ENCODE peak calls at places on chromosome 14, in five cellular contexts. One of them, this sample, is unnamed.

GRCh38 chr14:99552021-99552553 is 51.9 kb downstream of the CCDC85C start:
- DNase-seq in HepG2: no peak
- DNase-seq in SK-N-SH: no peak
- DNase-seq in GM12878: no peak
- DNase-seq in K562: no peak
- DNase-seq in this sample: no peak

GRCh38 chr14:104265918-104266642 is 127.7 kb downstream of the KIF26A start:
- DNase-seq in HepG2: no peak
- DNase-seq in SK-N-SH: no peak
- DNase-seq in GM12878: no peak
- DNase-seq in K562: no peak
- DNase-seq in this sample: no peak

GRCh38 chr14:94390372-94391086 is 2.1 kb upstream of the SERPINA1 start:
- DNase-seq in HepG2: no peak
- DNase-seq in SK-N-SH: no peak
- DNase-seq in GM12878: no peak
- DNase-seq in K562: no peak
- DNase-seq in this sample: peak

GRCh38 chr14:30581283-30581625 is 22.3 kb downstream of the G2E3 start:
- DNase-seq in HepG2: no peak
- DNase-seq in SK-N-SH: no peak
- DNase-seq in GM12878: no peak
- DNase-seq in K562: no peak
- DNase-seq in this sample: no peak

GRCh38 chr14:35374273-35374681 is 30.3 kb downstream of the NFKBIA start:
- DNase-seq in HepG2: peak
- DNase-seq in SK-N-SH: no peak
- DNase-seq in GM12878: no peak
- DNase-seq in K562: no peak
- DNase-seq in this sample: peak

GRCh38 chr14:100703574-100704220 is 23.0 kb upstream of the DLK1 start:
- DNase-seq in HepG2: no peak
- DNase-seq in SK-N-SH: no peak
- DNase-seq in GM12878: no peak
- DNase-seq in K562: no peak
- DNase-seq in this sample: no peak

GRCh38 chr14:88189040-88189839 is 133.8 kb downstream of the KCNK10 start:
- DNase-seq in HepG2: peak
- DNase-seq in SK-N-SH: peak
- DNase-seq in GM12878: peak
- DNase-seq in K562: peak
- DNase-seq in this sample: peak

GRCh38 chr14:37179896-37180502 is 7.6 kb upstream of the SLC25A21 start:
- DNase-seq in HepG2: no peak
- DNase-seq in SK-N-SH: no peak
- DNase-seq in GM12878: no peak
- DNase-seq in K562: no peak
- DNase-seq in this sample: no peak

GRCh38 chr14:74302160-74302628 is 540 bp downstream of the ABCD4 start:
- DNase-seq in HepG2: peak
- DNase-seq in SK-N-SH: peak
- DNase-seq in GM12878: peak
- DNase-seq in K562: peak
- DNase-seq in this sample: peak

GRCh38 chr14:90490727-90491050 is 93.9 kb downstream of the CALM1 start:
- DNase-seq in HepG2: no peak
- DNase-seq in SK-N-SH: no peak
- DNase-seq in GM12878: no peak
- DNase-seq in K562: no peak
- DNase-seq in this sample: no peak

GRCh38 chr14:101473045-101473729 is 88.1 kb upstream of the DIO3 start:
- DNase-seq in HepG2: no peak
- DNase-seq in SK-N-SH: no peak
- DNase-seq in GM12878: no peak
- DNase-seq in K562: no peak
- DNase-seq in this sample: no peak

GRCh38 chr14:102215522-102216250 is 76.0 kb downstream of the WDR20 start:
- DNase-seq in HepG2: no peak
- DNase-seq in SK-N-SH: no peak
- DNase-seq in GM12878: no peak
- DNase-seq in K562: no peak
- DNase-seq in this sample: no peak

GRCh38 chr14:56342419-56342901 is 224.2 kb downstream of the PELI2 start:
- DNase-seq in HepG2: no peak
- DNase-seq in SK-N-SH: no peak
- DNase-seq in GM12878: no peak
- DNase-seq in K562: peak
- DNase-seq in this sample: no peak

GRCh38 chr14:64232095-64232830 is 61.9 kb downstream of the ESR2 start:
- DNase-seq in HepG2: no peak
- DNase-seq in SK-N-SH: no peak
- DNase-seq in GM12878: peak
- DNase-seq in K562: no peak
- DNase-seq in this sample: no peak

GRCh38 chr14:34453226-34453625 is 8.8 kb downstream of the SPTSSA start:
- DNase-seq in HepG2: no peak
- DNase-seq in SK-N-SH: no peak
- DNase-seq in GM12878: no peak
- DNase-seq in K562: no peak
- DNase-seq in this sample: no peak

GRCh38 chr14:71317385-71318096 is 410.3 kb downstream of the PCNX1 start:
- DNase-seq in HepG2: no peak
- DNase-seq in SK-N-SH: no peak
- DNase-seq in GM12878: no peak
- DNase-seq in K562: no peak
- DNase-seq in this sample: no peak

GRCh38 chr14:37903561-37904191 is 304.0 kb upstream of the SSTR1 start:
- DNase-seq in HepG2: peak
- DNase-seq in SK-N-SH: peak
- DNase-seq in GM12878: no peak
- DNase-seq in K562: peak
- DNase-seq in this sample: no peak

GRCh38 chr14:58904771-58905170 is 267.0 kb downstream of the DACT1 start:
- DNase-seq in HepG2: no peak
- DNase-seq in SK-N-SH: peak
- DNase-seq in GM12878: no peak
- DNase-seq in K562: no peak
- DNase-seq in this sample: no peak

GRCh38 chr14:74296037-74296467 is 6.7 kb downstream of the ABCD4 start:
- DNase-seq in HepG2: peak
- DNase-seq in SK-N-SH: no peak
- DNase-seq in GM12878: no peak
- DNase-seq in K562: no peak
- DNase-seq in this sample: no peak

GRCh38 chr14:71355324-71356201 is 448.3 kb downstream of the PCNX1 start:
- DNase-seq in HepG2: no peak
- DNase-seq in SK-N-SH: peak
- DNase-seq in GM12878: no peak
- DNase-seq in K562: peak
- DNase-seq in this sample: no peak

GRCh38 chr14:22544881-22545420 is 44.1 kb downstream of the DAD1 start:
- DNase-seq in HepG2: no peak
- DNase-seq in SK-N-SH: no peak
- DNase-seq in GM12878: no peak
- DNase-seq in K562: no peak
- DNase-seq in this sample: no peak
- H3K4me3 ChIP-seq in HepG2: no peak
- H3K4me3 ChIP-seq in SK-N-SH: no peak
- H3K4me3 ChIP-seq in GM12878: no peak
- H3K4me3 ChIP-seq in K562: no peak
- H3K4me3 ChIP-seq in this sample: no peak

DNA sequence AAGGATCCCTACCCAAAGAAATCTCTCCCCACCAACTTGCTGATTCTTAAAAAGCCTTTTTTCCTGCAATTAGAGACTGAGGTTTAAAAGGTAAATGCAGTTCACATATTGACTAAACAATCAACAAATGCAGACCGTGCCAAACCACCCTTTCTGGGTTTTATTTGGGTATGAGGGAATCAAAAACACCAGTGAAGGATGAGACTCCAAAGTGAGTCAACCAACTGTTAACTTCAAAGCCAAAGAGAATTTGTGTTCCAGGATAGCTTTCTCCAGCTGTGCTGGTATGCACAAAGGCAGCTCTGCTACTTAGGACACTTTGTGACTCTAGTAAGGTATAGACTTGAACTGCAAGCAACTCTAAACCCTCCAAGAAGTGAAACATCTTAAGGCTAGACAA is 39.4 kb downstream of the RPS29 start:
- DNase-seq in HepG2: no peak
- DNase-seq in SK-N-SH: no peak
- DNase-seq in GM12878: no peak
- DNase-seq in K562: no peak
- DNase-seq in this sample: no peak
- TF ChIP-seq GABPA in HepG2: no peak
- TF ChIP-seq GABPA in SK-N-SH: no peak
- TF ChIP-seq GABPA in GM12878: no peak
- TF ChIP-seq GABPA in K562: no peak
- TF ChIP-seq GABPA in this sample: no peak

GRCh38 chr14:76761849-76762616 is 765 bp downstream of the VASH1 start:
- DNase-seq in HepG2: no peak
- DNase-seq in SK-N-SH: no peak
- DNase-seq in GM12878: no peak
- DNase-seq in K562: no peak
- DNase-seq in this sample: no peak
- H3K4me3 ChIP-seq in HepG2: peak
- H3K4me3 ChIP-seq in SK-N-SH: peak
- H3K4me3 ChIP-seq in GM12878: peak
- H3K4me3 ChIP-seq in K562: peak
- H3K4me3 ChIP-seq in this sample: peak

DNA sequence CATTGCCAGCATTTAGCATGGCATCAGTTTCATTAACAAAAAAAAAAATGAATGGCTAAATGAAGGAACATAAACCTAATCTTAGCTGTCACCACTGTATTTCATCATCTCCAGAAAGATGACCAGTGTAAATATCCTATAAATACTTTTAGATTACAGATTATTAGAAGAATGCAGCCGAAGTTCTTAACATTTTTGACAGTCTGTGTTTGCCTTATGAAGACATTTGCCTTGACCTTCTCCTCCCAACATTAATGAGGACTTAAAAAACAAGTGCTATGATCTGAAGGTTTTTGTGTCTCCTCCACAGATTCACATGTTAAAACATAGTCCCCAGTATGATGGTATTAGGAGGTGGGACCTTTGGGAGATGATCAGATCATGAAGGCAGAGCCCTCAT is 253.0 kb downstream of the SNAPC1 start:
- DNase-seq in HepG2: no peak
- DNase-seq in SK-N-SH: no peak
- DNase-seq in GM12878: no peak
- DNase-seq in K562: no peak
- DNase-seq in this sample: no peak
- TF ChIP-seq GABPA in HepG2: no peak
- TF ChIP-seq GABPA in SK-N-SH: no peak
- TF ChIP-seq GABPA in GM12878: no peak
- TF ChIP-seq GABPA in K562: no peak
- TF ChIP-seq GABPA in this sample: no peak

GRCh38 chr14:95513261-95513660 is 3.2 kb downstream of the SYNE3 start:
- DNase-seq in HepG2: no peak
- DNase-seq in SK-N-SH: no peak
- DNase-seq in GM12878: no peak
- DNase-seq in K562: no peak
- DNase-seq in this sample: no peak

GRCh38 chr14:95510804-95511203 is 5.6 kb downstream of the SYNE3 start:
- DNase-seq in HepG2: no peak
- DNase-seq in SK-N-SH: no peak
- DNase-seq in GM12878: no peak
- DNase-seq in K562: no peak
- DNase-seq in this sample: no peak

GRCh38 chr14:95514131-95515079 is 2.0 kb downstream of the SYNE3 start:
- DNase-seq in HepG2: no peak
- DNase-seq in SK-N-SH: no peak
- DNase-seq in GM12878: no peak
- DNase-seq in K562: no peak
- DNase-seq in this sample: no peak

GRCh38 chr14:95509512-95509911 is 6.9 kb downstream of the SYNE3 start:
- DNase-seq in HepG2: no peak
- DNase-seq in SK-N-SH: no peak
- DNase-seq in GM12878: no peak
- DNase-seq in K562: no peak
- DNase-seq in this sample: no peak

GRCh38 chr14:95511687-95512086 is 4.8 kb downstream of the SYNE3 start:
- DNase-seq in HepG2: no peak
- DNase-seq in SK-N-SH: no peak
- DNase-seq in GM12878: no peak
- DNase-seq in K562: no peak
- DNase-seq in this sample: no peak
- H3K4me3 ChIP-seq in HepG2: no peak
- H3K4me3 ChIP-seq in SK-N-SH: no peak
- H3K4me3 ChIP-seq in GM12878: no peak
- H3K4me3 ChIP-seq in K562: no peak
- H3K4me3 ChIP-seq in this sample: no peak

DNA sequence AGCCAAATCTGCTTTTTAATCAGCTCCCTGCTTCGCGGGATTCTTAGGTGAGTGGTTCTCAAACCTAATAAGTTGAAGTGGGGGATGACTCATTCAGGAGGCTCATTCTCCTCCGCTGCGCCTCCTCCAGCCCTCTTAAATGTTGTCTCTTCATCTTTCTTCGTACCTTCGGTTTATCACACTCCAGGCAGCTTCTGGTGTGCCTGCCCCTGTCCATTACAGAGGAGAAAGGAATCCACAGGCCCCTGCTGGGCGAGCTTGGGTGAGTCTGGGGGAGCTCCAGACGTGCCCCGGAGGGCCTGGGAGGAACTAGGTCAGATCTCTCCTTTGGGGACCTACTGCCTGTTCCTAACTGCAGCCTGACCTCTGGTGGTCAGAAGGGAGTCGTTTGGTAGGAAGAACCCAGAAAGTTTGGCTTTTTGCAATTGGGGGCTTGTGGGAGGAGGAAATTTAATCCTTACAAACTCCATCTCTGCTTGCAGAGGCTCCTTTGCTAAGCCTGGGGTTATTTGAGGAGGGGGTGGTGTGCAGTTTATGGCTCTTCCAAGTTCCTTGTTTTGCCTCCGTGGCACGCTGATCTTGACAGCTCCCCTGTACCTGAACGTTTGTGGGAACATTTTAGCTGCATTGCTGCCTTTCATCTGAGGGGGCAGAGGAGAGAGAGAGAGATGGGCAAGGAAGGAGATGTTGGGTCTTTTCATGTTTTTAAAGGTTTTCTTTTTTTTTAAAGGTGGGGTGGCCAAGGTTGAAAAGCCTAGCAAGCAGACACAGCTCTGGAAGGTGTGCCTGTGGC is 84.1 kb upstream of the GNG2 start:
- DNase-seq in HepG2: peak
- DNase-seq in SK-N-SH: peak
- DNase-seq in GM12878: no peak
- DNase-seq in K562: peak
- DNase-seq in this sample: peak
- TF ChIP-seq GABPA in HepG2: no peak
- TF ChIP-seq GABPA in SK-N-SH: no peak
- TF ChIP-seq GABPA in GM12878: no peak
- TF ChIP-seq GABPA in K562: no peak
- TF ChIP-seq GABPA in this sample: no peak

GRCh38 chr14:67514203-67514607 is 18.9 kb upstream of the PLEKHH1 start:
- DNase-seq in HepG2: no peak
- DNase-seq in SK-N-SH: peak
- DNase-seq in GM12878: no peak
- DNase-seq in K562: no peak
- DNase-seq in this sample: no peak
- H3K4me3 ChIP-seq in HepG2: peak
- H3K4me3 ChIP-seq in SK-N-SH: peak
- H3K4me3 ChIP-seq in GM12878: no peak
- H3K4me3 ChIP-seq in K562: peak
- H3K4me3 ChIP-seq in this sample: peak